ENCODE peak calls at places on chromosome 17, in four cellular contexts. One of them, this sample, is unnamed.
A peak's percentile ranks its signal among the peaks of the same experiment; 100 is the strongest.

GRCh38 chr17:74455025-74455585 is 11.3 kb upstream of the CD300A start:
- DNase-seq in SK-N-SH: no peak
- DNase-seq in K562: no peak
- DNase-seq in HepG2: no peak
- DNase-seq in this sample: no peak

GRCh38 chr17:13078591-13078990 is 60.8 kb upstream of the ELAC2 start:
- DNase-seq in SK-N-SH: no peak
- DNase-seq in K562: no peak
- DNase-seq in HepG2: no peak
- DNase-seq in this sample: no peak

GRCh38 chr17:37082985-37083384 is 134.2 kb downstream of the AATF start:
- DNase-seq in SK-N-SH: no peak
- DNase-seq in K562: no peak
- DNase-seq in HepG2: no peak
- DNase-seq in this sample: no peak

GRCh38 chr17:15509095-15509494 is 41.7 kb upstream of the CDRT4 start:
- DNase-seq in SK-N-SH: no peak
- DNase-seq in K562: no peak
- DNase-seq in HepG2: no peak
- DNase-seq in this sample: no peak

GRCh38 chr17:22273308-22273707 is 581.0 kb downstream of the KCNJ18 start:
- DNase-seq in SK-N-SH: no peak
- DNase-seq in K562: no peak
- DNase-seq in HepG2: no peak
- DNase-seq in this sample: no peak

GRCh38 chr17:82065193-82065637 is 389 bp downstream of the DUS1L start:
- DNase-seq in SK-N-SH: no peak
- DNase-seq in K562: no peak
- DNase-seq in HepG2: no peak
- DNase-seq in this sample: no peak

GRCh38 chr17:2030779-2031163 is 818 bp downstream of the DPH1 start:
- DNase-seq in SK-N-SH: no peak
- DNase-seq in K562: peak; percentile 64
- DNase-seq in HepG2: no peak
- DNase-seq in this sample: no peak

GRCh38 chr17:74836691-74837467 is 22.8 kb downstream of the GRIN2C start:
- DNase-seq in SK-N-SH: peak; percentile 36
- DNase-seq in K562: no peak
- DNase-seq in HepG2: no peak
- DNase-seq in this sample: no peak

GRCh38 chr17:42285346-42286050 is 2.8 kb upstream of the STAT5A start:
- DNase-seq in SK-N-SH: no peak
- DNase-seq in K562: no peak
- DNase-seq in HepG2: no peak
- DNase-seq in this sample: no peak

GRCh38 chr17:20142268-20142667 is 133.1 kb downstream of the SPECC1 start:
- DNase-seq in SK-N-SH: no peak
- DNase-seq in K562: no peak
- DNase-seq in HepG2: no peak
- DNase-seq in this sample: no peak

GRCh38 chr17:63999680-64000531 is 1.8 kb downstream of the PRR29 start:
- DNase-seq in SK-N-SH: peak; percentile 28
- DNase-seq in K562: peak; percentile 6
- DNase-seq in HepG2: no peak
- DNase-seq in this sample: no peak
- TF ChIP-seq FOXM1 in SK-N-SH: no peak
- TF ChIP-seq FOXM1 in K562: no peak
- TF ChIP-seq FOXM1 in HepG2: no peak
- TF ChIP-seq FOXM1 in this sample: no peak

DNA sequence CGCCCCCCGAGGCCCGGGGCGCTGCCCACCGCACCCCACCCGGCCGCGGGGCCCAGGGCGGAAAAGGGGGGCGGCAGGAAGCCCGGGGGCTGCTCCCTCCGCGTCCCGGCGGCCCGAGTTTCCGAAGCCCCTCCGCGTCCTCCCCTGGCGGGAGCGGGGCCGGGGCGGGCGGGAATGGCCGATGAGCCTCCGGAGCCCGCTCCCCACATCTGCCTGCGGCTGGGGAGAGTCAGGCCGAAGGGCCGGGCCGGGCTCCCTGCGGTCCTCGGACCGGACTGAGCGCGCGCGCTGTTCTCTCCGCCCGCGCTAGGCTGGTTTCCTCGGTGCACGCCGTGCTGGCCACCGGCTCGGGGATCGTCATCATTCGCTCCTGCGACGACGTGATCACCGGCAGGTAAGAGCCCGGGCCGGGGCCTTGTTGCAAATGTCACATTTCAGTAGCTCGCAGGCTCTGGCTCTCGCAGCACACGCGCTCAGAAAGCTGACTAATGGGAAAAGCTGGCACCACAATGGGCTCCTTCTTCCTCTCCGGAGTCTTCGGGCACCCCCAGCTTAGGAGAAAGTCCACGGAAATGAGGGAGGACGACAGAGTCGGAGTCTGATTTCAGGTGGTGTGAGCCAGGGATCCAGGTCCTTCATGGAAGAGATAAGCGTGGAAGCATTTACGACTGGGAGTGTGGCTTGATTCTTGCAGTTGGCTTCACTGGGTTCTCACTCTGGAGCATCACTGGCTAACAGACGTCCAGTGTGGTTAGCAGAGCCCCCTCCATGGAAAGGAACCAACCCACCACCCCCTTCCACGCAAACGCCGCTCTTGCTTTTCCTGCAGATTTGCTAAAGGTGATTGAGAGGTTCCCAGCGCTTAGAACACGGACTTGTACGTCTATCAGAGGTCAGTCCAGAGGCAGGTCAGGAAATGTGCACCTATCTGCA is 658 bp downstream of the TLCD3A start:
- DNase-seq in SK-N-SH: peak; percentile 82
- DNase-seq in K562: no peak
- DNase-seq in HepG2: no peak
- DNase-seq in this sample: no peak
- TF ChIP-seq CHD2 in SK-N-SH: no peak
- TF ChIP-seq CHD2 in K562: no peak
- TF ChIP-seq CHD2 in HepG2: no peak
- TF ChIP-seq CHD2 in this sample: no peak

GRCh38 chr17:48596000-48596734 is 2.6 kb upstream of the HOXB5 start:
- DNase-seq in SK-N-SH: no peak
- DNase-seq in K562: no peak
- DNase-seq in HepG2: no peak
- DNase-seq in this sample: no peak

GRCh38 chr17:48597492-48597774 is 3.9 kb upstream of the HOXB5 start:
- DNase-seq in SK-N-SH: no peak
- DNase-seq in K562: no peak
- DNase-seq in HepG2: no peak
- DNase-seq in this sample: no peak

GRCh38 chr17:48597775-48598631 is 4.4 kb upstream of the HOXB5 start:
- DNase-seq in SK-N-SH: no peak
- DNase-seq in K562: no peak
- DNase-seq in HepG2: no peak
- DNase-seq in this sample: no peak

GRCh38 chr17:48595107-48595999 is 1.8 kb upstream of the HOXB5 start:
- DNase-seq in SK-N-SH: no peak
- DNase-seq in K562: no peak
- DNase-seq in HepG2: no peak
- DNase-seq in this sample: no peak

DNA sequence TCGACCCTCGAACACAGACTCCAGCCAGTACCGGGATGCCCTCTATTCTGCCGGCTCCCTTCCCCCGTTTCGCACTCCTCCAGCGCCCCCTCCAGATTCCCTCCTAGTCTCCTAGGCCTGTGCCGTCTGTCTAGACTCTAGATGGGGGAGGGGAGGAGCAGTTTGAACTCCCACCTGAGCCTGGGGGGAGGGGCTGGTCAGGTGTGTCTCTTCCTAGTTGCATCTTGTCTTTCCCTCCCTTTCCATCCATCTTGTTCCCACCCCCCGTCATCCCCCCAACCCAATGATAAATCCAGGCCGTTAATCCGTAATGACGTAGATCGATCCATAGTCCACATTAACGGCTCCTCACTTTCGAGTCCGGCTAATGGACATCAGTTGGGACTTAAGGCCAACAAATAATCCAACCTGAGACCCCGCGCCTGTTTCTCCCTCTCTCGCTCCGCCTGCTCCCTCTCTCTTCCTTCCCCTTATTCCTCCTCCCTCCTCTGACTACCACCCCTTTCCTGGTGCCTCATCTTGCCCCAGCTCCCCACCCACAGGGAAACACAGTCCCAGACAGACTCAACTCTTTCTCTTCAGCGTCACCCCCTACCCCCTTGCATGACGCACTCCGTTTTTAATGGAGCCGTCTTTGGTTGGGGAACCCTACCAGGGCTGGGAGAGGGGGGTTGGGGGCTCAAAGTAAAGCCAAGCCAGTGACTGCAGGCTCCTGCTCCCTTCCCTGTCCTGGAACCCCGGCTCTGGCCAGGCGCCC is 3.3 kb upstream of the HOXB5 start:
- DNase-seq in SK-N-SH: no peak
- DNase-seq in K562: no peak
- DNase-seq in HepG2: no peak
- DNase-seq in this sample: no peak
- TF ChIP-seq JUND in SK-N-SH: no peak
- TF ChIP-seq JUND in K562: no peak
- TF ChIP-seq JUND in HepG2: no peak
- TF ChIP-seq JUND in this sample: no peak

GRCh38 chr17:55632893-55633292 is 89.8 kb downstream of the TMEM100 start:
- DNase-seq in SK-N-SH: no peak
- DNase-seq in K562: no peak
- DNase-seq in HepG2: no peak
- DNase-seq in this sample: no peak
- TF ChIP-seq FOXM1 in SK-N-SH: no peak
- TF ChIP-seq FOXM1 in K562: no peak
- TF ChIP-seq FOXM1 in HepG2: no peak
- TF ChIP-seq FOXM1 in this sample: no peak

GRCh38 chr17:28480278-28480677 is 6.8 kb downstream of the SLC13A2 start:
- DNase-seq in SK-N-SH: no peak
- DNase-seq in K562: no peak
- DNase-seq in HepG2: no peak
- DNase-seq in this sample: no peak

GRCh38 chr17:28485049-28485448 is 11.6 kb downstream of the SLC13A2 start:
- DNase-seq in SK-N-SH: no peak
- DNase-seq in K562: no peak
- DNase-seq in HepG2: peak; percentile 15
- DNase-seq in this sample: no peak

GRCh38 chr17:28481081-28481571 is 7.7 kb downstream of the SLC13A2 start:
- DNase-seq in SK-N-SH: no peak
- DNase-seq in K562: no peak
- DNase-seq in HepG2: no peak
- DNase-seq in this sample: no peak

GRCh38 chr17:28484296-28484695 is 10.9 kb downstream of the SLC13A2 start:
- DNase-seq in SK-N-SH: no peak
- DNase-seq in K562: no peak
- DNase-seq in HepG2: no peak
- DNase-seq in this sample: peak; percentile 79

DNA sequence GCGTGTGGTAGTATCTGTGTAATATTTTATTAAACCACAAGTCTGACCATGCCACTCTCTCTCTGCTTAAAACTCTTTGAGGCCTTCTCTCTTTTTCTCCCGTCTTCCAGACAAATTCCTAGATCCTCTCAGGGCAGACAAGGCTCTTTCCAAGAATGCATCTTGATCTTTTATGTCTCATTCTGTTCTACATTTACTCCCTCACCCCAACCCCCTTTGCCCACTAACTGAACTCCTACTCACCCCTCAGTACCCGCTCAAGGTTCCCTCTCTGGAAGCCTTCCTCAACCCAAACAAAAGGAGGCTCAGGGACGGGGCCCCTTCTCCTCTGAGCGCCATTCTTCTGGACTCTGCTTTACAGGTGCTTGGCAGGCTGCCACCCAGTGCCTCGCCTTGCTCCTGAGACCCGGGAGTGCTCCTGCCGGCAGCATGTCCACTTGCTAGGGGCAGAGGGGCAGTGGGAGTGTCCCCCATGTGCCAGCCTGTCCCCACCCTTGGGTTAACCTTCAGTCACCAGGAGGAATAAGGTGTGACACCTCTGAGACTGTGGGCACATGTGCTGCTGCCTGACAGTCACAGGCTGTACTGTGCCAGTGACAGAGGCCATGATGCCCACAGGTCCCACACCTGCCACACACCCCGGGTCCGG is 9.2 kb downstream of the SLC13A2 start:
- DNase-seq in SK-N-SH: no peak
- DNase-seq in K562: no peak
- DNase-seq in HepG2: no peak
- DNase-seq in this sample: no peak
- TF ChIP-seq CHD2 in SK-N-SH: no peak
- TF ChIP-seq CHD2 in K562: no peak
- TF ChIP-seq CHD2 in HepG2: no peak
- TF ChIP-seq CHD2 in this sample: no peak

GRCh38 chr17:18070861-18071340 is 16.8 kb upstream of the DRG2 start:
- DNase-seq in SK-N-SH: no peak
- DNase-seq in K562: peak; percentile 39
- DNase-seq in HepG2: no peak
- DNase-seq in this sample: no peak
- TF ChIP-seq JUND in SK-N-SH: no peak
- TF ChIP-seq JUND in K562: no peak
- TF ChIP-seq JUND in HepG2: no peak
- TF ChIP-seq JUND in this sample: no peak